ENCODE peak calls at places on chromosomes 7 and 10, in eight cellular contexts. U is GM13977; O is psoas muscle; D is fibroblast of pulmonary artery; K is H9; F is endothelial cell; G is SK-N-SH; H is activated CD8-positive, alpha-beta T cell treated with anti-CD3 and anti-CD28 coated beads for 36 hours. P is an unnamed sample.

GRCh38 chr7:88233828-88234227 is 14.0 kb upstream of the SRI start:
- DNase-seq in U (no peak), O (no peak), D (peak), K (no peak), F (no peak), G (no peak), H (no peak), P (peak)

GRCh38 chr10:48598243-48598935 is 6.5 kb downstream of the ARHGAP22 start:
- DNase-seq in U (no peak), O (no peak), D (no peak), K (no peak), F (no peak), G (no peak), H (no peak), P (no peak)

GRCh38 chr10:99343262-99343661 is 14.1 kb downstream of the CNNM1 start:
- DNase-seq in U (no peak), O (no peak), D (no peak), K (no peak), F (no peak), G (no peak), H (no peak), P (no peak)

GRCh38 chr10:101646369-101646768 is 48.6 kb downstream of the FBXW4 start:
- DNase-seq in U (no peak), O (peak), D (no peak), K (no peak), F (no peak), G (no peak), H (no peak), P (no peak)

GRCh38 chr7:158740013-158740656 is 35.5 kb upstream of the NCAPG2 start:
- DNase-seq in U (no peak), O (no peak), D (peak), K (no peak), F (no peak), G (no peak), H (no peak), P (peak)

GRCh38 chr10:81081887-81082620 is 544.4 kb downstream of the SH2D4B start:
- DNase-seq in U (no peak), O (no peak), D (no peak), K (peak), F (no peak), G (no peak), H (no peak), P (no peak)

GRCh38 chr7:4682621-4683042 is 537 bp downstream of the FOXK1 start:
- DNase-seq in U (no peak), O (peak), D (peak), K (peak), F (peak), G (no peak), H (peak), P (peak)

GRCh38 chr10:94027197-94027596 is 33.5 kb downstream of the PLCE1 start:
- DNase-seq in U (no peak), O (no peak), D (no peak), K (no peak), F (no peak), G (no peak), H (no peak), P (no peak)

GRCh38 chr7:157555308-157555707 is 218.5 kb downstream of the DNAJB6 start:
- DNase-seq in U (no peak), O (no peak), D (peak), K (no peak), F (no peak), G (no peak), H (no peak), P (no peak)

GRCh38 chr7:96088579-96088978 is 233.3 kb downstream of the SLC25A13 start:
- DNase-seq in U (no peak), O (no peak), D (peak), K (no peak), F (no peak), G (no peak), H (no peak), P (no peak)

GRCh38 chr7:36310897-36311296 is 78.8 kb upstream of the ANLN start:
- DNase-seq in U (no peak), O (no peak), D (no peak), K (no peak), F (no peak), G (no peak), H (no peak), P (no peak)

GRCh38 chr7:158042156-158042880 is 545.3 kb downstream of the PTPRN2 start:
- DNase-seq in U (no peak), O (no peak), D (no peak), K (no peak), F (no peak), G (no peak), H (no peak), P (no peak)

GRCh38 chr10:91424016-91424415 is 13.9 kb downstream of the HECTD2 start:
- DNase-seq in U (no peak), O (no peak), D (no peak), K (no peak), F (no peak), G (no peak), H (peak), P (no peak)

GRCh38 chr7:100407285-100408180 is 21.0 kb downstream of the ZCWPW1 start:
- DNase-seq in U (peak), O (no peak), D (peak), K (peak), F (peak), G (peak), H (peak), P (peak)
- TF ChIP-seq CTCF in U (peak), O (peak), D (peak), K (peak), F (peak), G (peak), H (peak), P (peak)

GRCh38 chr10:44962870-44963738 is 3.5 kb downstream of the RASSF4 start:
- DNase-seq in U (peak), O (peak), D (no peak), K (peak), F (no peak), G (no peak), H (no peak), P (no peak)
- TF ChIP-seq CTCF in U (peak), O (peak), D (peak), K (peak), F (no peak), G (peak), H (peak), P (peak)

DNA sequence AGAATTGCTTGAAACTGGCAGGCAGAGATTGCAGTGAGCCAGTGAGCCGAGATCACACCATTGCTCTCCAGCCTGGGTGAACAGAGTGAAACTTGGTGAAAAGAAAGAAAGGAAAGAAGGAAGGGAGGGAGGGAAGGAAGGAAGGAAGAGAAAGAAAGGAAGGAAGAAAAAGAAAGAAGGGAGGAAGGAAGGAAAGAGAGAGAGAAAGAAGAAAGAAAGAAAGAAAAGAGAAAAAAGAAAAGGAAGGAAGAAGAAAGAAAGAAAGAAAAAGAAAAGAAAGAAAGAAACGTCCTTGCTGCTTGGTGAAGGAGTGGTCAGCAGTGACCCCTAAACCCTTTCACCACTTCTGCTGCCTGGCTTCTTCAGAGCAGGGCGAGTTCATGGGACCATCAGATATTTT is 147.1 kb upstream of the MYO3A start:
- DNase-seq in U (no peak), O (no peak), D (no peak), K (no peak), F (no peak), G (no peak), H (no peak), P (no peak)
- TF ChIP-seq CTCF in U (no peak), O (no peak), D (no peak), K (no peak), F (no peak), G (no peak), H (no peak), P (no peak)

DNA sequence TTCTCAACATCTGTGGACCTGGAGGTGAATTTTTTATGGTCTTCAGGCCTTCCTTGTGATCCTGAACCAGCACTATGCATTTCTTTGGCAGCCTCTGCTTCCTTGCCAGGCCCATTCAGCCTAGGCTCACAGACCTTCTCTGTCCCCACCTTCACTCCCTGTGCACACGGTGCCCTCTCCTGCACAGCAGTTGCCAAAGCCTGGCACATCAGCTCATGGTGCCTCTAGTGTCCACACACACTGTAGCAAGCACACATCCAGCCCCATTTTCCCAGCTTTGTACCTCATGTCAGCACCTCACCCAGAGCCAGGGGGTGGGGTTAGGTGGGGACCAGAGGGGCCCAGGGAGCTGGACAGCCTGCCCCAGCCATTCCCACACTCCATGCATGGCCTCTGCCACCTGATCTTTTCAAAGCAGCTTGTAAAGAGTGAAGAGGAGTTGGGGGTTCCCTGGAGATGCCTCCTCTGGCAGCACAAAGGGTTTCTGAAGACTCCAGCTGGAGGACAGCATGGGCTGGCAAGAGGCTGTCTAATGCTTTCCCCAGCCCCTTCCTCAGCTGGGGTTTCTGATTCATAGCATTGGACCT is 57.9 kb upstream of the TMEM72 start:
- DNase-seq in U (no peak), O (peak), D (peak), K (no peak), F (no peak), G (no peak), H (no peak), P (peak)
- TF ChIP-seq CTCF in U (peak), O (no peak), D (peak), K (peak), F (no peak), G (peak), H (no peak), P (peak)

GRCh38 chr10:86592413-86592812 is 61.9 kb upstream of the OPN4 start:
- DNase-seq in U (no peak), O (no peak), D (no peak), K (peak), F (no peak), G (no peak), H (no peak), P (no peak)
- TF ChIP-seq CTCF in U (no peak), O (no peak), D (no peak), K (peak), F (no peak), G (no peak), H (no peak), P (peak)

GRCh38 chr10:31908157-31908556 is 20.5 kb downstream of the ARHGAP12 start:
- DNase-seq in U (no peak), O (no peak), D (no peak), K (no peak), F (no peak), G (no peak), H (no peak), P (no peak)

GRCh38 chr10:31912898-31913847 is 15.5 kb downstream of the ARHGAP12 start:
- DNase-seq in U (no peak), O (peak), D (no peak), K (no peak), F (no peak), G (no peak), H (no peak), P (no peak)

GRCh38 chr10:31914370-31914769 is 14.3 kb downstream of the ARHGAP12 start:
- DNase-seq in U (no peak), O (no peak), D (no peak), K (no peak), F (no peak), G (no peak), H (no peak), P (no peak)

GRCh38 chr10:31910016-31910415 is 18.6 kb downstream of the ARHGAP12 start:
- DNase-seq in U (no peak), O (no peak), D (no peak), K (no peak), F (no peak), G (no peak), H (no peak), P (no peak)

GRCh38 chr10:31912289-31912688 is 16.3 kb downstream of the ARHGAP12 start:
- DNase-seq in U (no peak), O (no peak), D (no peak), K (no peak), F (no peak), G (no peak), H (no peak), P (no peak)
- TF ChIP-seq CTCF in U (no peak), O (no peak), D (no peak), K (no peak), F (no peak), G (no peak), H (no peak), P (no peak)